ENCODE peak calls at places on chromosomes 7 and 10, in five cellular contexts. L, B, G, D and A are unnamed samples.

GRCh38 chr10:95263864-95264226 is 27.0 kb downstream of the PDLIM1 start:
- DNase-seq in D (no peak), G (no peak), L (no peak), B (no peak), A (no peak)

GRCh38 chr10:69497235-69497561 is 45.9 kb downstream of the TSPAN15 start:
- DNase-seq in D (no peak), B (peak), G (no peak), L (no peak), A (no peak)

GRCh38 chr7:13538669-13539068 is 450.8 kb downstream of the ETV1 start:
- DNase-seq in D (peak), B (no peak), L (no peak), G (no peak), A (no peak)

GRCh38 chr7:132028144-132028920 is 471.9 kb upstream of the PODXL start:
- DNase-seq in D (no peak), G (no peak), L (no peak), B (no peak), A (no peak)

GRCh38 chr7:45027774-45028114 is 27.7 kb downstream of the CCM2 start:
- DNase-seq in D (no peak), L (no peak), B (no peak), G (no peak), A (no peak)

GRCh38 chr7:1136841-1137516 is 23.0 kb downstream of the ZFAND2A start:
- DNase-seq in B (no peak), G (no peak), D (no peak), L (no peak), A (no peak)

GRCh38 chr7:45082831-45083331 is 5.9 kb downstream of the NACAD start:
- DNase-seq in L (no peak), G (no peak), B (no peak), D (no peak), A (no peak)

GRCh38 chr7:2109251-2109935 is 123.4 kb downstream of the MAD1L1 start:
- DNase-seq in L (no peak), G (no peak), B (peak), D (peak), A (no peak)

GRCh38 chr7:93146465-93147127 is 1.6 kb downstream of the SAMD9L start:
- DNase-seq in L (no peak), D (no peak), B (no peak), G (no peak), A (no peak)

GRCh38 chr7:102221961-102222360 is 64.7 kb upstream of the SH2B2 start:
- DNase-seq in L (no peak), B (no peak), G (no peak), D (no peak), A (no peak)

GRCh38 chr10:49323171-49323895 is 24.4 kb downstream of the C10orf71 start:
- DNase-seq in D (no peak), L (no peak), B (no peak), G (no peak), A (no peak)

GRCh38 chr10:61628199-61628874 is 34.4 kb upstream of the CABCOCO1 start:
- DNase-seq in G (no peak), L (peak), B (no peak), D (peak), A (no peak)

GRCh38 chr7:129376076-129376777 is 58.0 kb upstream of the STRIP2 start:
- DNase-seq in B (peak), L (peak), D (peak), G (no peak), A (peak)

GRCh38 chr10:35079267-35079666 is 10.9 kb downstream of the CUL2 start:
- DNase-seq in L (no peak), B (no peak), G (no peak), D (no peak), A (no peak)

GRCh38 chr7:53325061-53325460 is 289.6 kb downstream of the POM121L12 start:
- DNase-seq in G (no peak), L (no peak), B (no peak), D (no peak), A (no peak)

GRCh38 chr10:29370092-29370611 is 81.3 kb downstream of the LYZL1 start:
- DNase-seq in B (no peak), D (no peak), G (no peak), L (peak), A (no peak)